ENCODE peak calls at places on chromosomes 6 and 20, in ten cellular contexts. Z, F, Y, R, T, I, S, V, P and E are unnamed samples.

GRCh38 chr20:15842872-15843271 is 730.4 kb downstream of the KIF16B start:
- DNase-seq in S (no peak), Z (no peak), I (no peak), V (no peak), R (no peak), T (no peak), F (no peak), Y (peak; percentile 20), P (no peak), E (no peak)

GRCh38 chr6:108341312-108341711 is 46.5 kb downstream of the AFG1L start:
- DNase-seq in Y (no peak), Z (no peak), I (no peak), R (no peak), S (no peak), P (no peak), V (no peak), T (no peak), F (no peak), E (no peak)

GRCh38 chr20:52684911-52685310 is 287.2 kb upstream of the TSHZ2 start:
- DNase-seq in S (peak; percentile 47), Z (no peak), F (peak; percentile 0), T (no peak), Y (no peak), V (no peak), P (no peak), I (no peak), R (no peak), E (no peak)

GRCh38 chr6:107665386-107665785 is 158.7 kb downstream of the SCML4 start:
- DNase-seq in S (peak; percentile 69), Z (no peak), T (no peak), F (peak; percentile 44), P (no peak), V (no peak), I (no peak), R (no peak), Y (peak; percentile 43), E (no peak)

GRCh38 chr20:30376767-30377658 is 880.5 kb upstream of the DEFB115 start:
- DNase-seq in Y (peak; percentile 69), Z (peak; percentile 90), T (peak; percentile 94), P (peak; percentile 88), V (peak; percentile 71), S (peak; percentile 87), F (peak; percentile 72), I (peak; percentile 88), R (peak; percentile 87), E (peak; percentile 73)

GRCh38 chr20:48180637-48181036 is 395.4 kb upstream of the SULF2 start:
- DNase-seq in F (no peak), V (no peak), P (peak; percentile 23), R (no peak), S (no peak), Z (no peak), Y (no peak), I (no peak), T (no peak), E (no peak)

GRCh38 chr6:86016567-86016966 is 373.9 kb upstream of the SYNCRIP start:
- DNase-seq in T (no peak), P (no peak), R (no peak), Y (no peak), I (no peak), F (no peak), V (no peak), S (no peak), Z (no peak), E (no peak)

GRCh38 chr6:35392111-35392702 is 49.8 kb downstream of the PPARD start:
- DNase-seq in V (no peak), S (no peak), I (peak; percentile 28), F (no peak), Y (peak; percentile 96), P (no peak), T (no peak), R (no peak), Z (peak; percentile 84), E (peak; percentile 91)

GRCh38 chr6:22295145-22295544 is 1.7 kb downstream of the PRL start:
- DNase-seq in Z (no peak), P (no peak), F (no peak), S (no peak), T (no peak), Y (no peak), V (no peak), R (peak; percentile 16), I (no peak), E (no peak)

GRCh38 chr6:1388927-1389790 is at the start of gene FOXF2:
- DNase-seq in S (peak; percentile 77), P (peak; percentile 16), I (no peak), F (no peak), T (no peak), Y (no peak), Z (no peak), R (no peak), V (peak; percentile 68), E (no peak)

GRCh38 chr20:47660983-47661711 is 124.1 kb downstream of the SULF2 start:
- DNase-seq in I (no peak), R (no peak), T (no peak), P (no peak), S (no peak), V (no peak), Z (no peak), Y (no peak), F (no peak), E (no peak)

GRCh38 chr6:52186480-52186879 is 305 bp downstream of the IL17A start:
- DNase-seq in F (no peak), S (no peak), R (no peak), V (no peak), P (no peak), Z (no peak), T (no peak), Y (no peak), I (no peak), E (no peak)

GRCh38 chr6:156698239-156699016 is 78.8 kb upstream of the ARID1B start:
- DNase-seq in F (no peak), I (no peak), R (no peak), Y (no peak), V (no peak), Z (no peak), P (no peak), S (no peak), T (no peak), E (peak; percentile 45)

GRCh38 chr20:48040491-48040890 is 255.2 kb upstream of the SULF2 start:
- DNase-seq in T (no peak), I (no peak), F (no peak), V (no peak), Y (no peak), Z (no peak), R (no peak), S (no peak), P (no peak), E (no peak)

GRCh38 chr6:41626917-41627316 is 11.4 kb upstream of the MDFI start:
- DNase-seq in R (no peak), Y (peak; percentile 98), I (no peak), F (no peak), Z (peak; percentile 12), T (no peak), V (no peak), S (no peak), P (no peak), E (no peak)

DNA sequence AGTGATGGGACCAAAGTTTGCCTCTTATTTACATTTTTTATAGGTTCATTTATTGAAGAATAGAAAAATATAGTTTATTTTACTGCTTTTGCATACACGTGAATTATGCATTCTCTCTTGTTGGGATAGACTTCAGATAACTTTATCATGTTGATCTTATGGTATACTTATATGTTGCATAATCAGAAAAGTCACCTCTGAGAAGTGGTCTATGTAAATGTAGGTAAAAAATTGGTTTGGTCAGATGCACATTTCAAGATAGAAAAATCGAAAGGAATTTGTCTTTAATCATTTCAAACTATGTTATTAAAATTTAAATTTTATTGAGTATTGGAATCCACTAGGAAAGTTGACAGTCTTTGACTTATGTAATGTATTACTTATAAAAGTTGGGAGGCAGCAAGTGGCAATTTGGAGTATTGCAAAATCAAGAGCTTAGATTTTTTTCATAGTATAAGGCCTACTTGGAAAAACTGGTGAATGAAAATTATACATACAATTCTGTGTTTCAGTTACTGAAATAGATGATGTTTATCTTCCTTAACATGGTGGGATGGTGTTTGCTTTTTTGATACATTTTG is 2.4 kb downstream of the PHF3 start:
- DNase-seq in I (no peak), P (no peak), R (no peak), Y (no peak), F (no peak), T (no peak), Z (no peak), V (no peak), S (peak; percentile 40), E (no peak)
- H3K4me3 ChIP-seq in I (peak overlapping the region; percentile 91), P (peak overlapping the region; percentile 95), R (peak overlapping the region; percentile 96), Y (no peak overlapping the region), F (peak overlapping the region; percentile 87), T (no peak overlapping the region), Z (peak overlapping the region; percentile 87), V (peak overlapping the region; percentile 96), S (peak overlapping the region; percentile 80), E (no peak overlapping the region)

DNA sequence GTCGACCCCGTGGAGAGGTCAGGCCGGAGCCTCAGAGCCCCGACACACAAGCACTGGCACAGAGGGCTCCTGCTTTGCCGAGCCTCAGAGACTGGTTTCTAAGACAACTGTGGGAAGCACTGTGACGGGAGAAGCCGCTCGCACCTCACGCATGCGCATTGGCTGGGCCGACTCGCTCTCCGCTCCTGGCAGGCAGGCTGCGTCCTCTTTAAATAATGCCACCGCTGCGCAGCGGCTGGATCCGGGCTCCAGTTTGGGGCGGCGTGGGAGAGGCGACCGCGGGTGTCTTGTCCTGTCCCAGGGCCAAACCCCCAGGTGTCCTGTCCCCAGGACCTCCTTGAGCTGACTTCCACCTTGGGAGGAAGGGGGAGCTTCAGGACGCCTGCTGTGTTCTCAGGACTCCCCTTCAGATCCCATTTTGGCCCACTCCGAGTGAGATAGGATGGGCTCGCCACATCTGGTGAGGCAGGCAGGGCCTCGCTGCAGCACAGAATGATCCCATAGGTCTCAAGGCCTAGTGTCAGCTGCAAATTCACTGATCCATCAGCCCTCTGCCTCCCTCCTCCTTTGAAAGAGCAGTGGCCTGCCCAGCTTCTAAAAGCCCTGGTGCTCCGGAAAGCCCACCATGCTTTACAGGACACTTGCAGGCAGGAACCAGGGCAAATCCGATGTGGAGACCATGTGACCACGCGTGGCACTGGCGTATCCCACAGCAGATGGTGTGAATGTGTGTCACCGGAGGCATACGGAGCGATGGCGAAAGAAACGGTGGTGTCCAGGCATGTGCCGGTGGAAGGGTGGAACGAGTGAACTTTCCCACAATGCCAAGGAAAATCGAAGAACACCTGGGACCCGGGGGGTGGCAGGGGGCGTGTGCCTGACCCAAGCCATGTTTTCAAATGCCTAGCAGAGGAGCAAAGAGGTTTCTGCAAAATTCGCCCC is 169.3 kb upstream of the ZNF337 start:
- DNase-seq in I (peak; percentile 81), Z (peak; percentile 83), S (peak; percentile 85), P (peak; percentile 82), Y (peak; percentile 52), T (peak; percentile 73), F (peak; percentile 66), R (peak; percentile 83), V (peak; percentile 54), E (peak; percentile 69)
- H3K4me3 ChIP-seq in I (peak overlapping the region; percentile 57), Z (peak overlapping the region; percentile 46), S (peak overlapping the region; percentile 80), P (peak overlapping the region; percentile 30), Y (peak overlapping the region; percentile 25), T (peak overlapping the region; percentile 34), F (no peak overlapping the region), R (peak overlapping the region; percentile 43), V (peak overlapping the region; percentile 45), E (no peak overlapping the region)

GRCh38 chr6:138572200-138572875 is 73.0 kb upstream of the NHSL1 start:
- DNase-seq in R (no peak), T (no peak), F (peak; percentile 83), Y (peak; percentile 83), V (peak; percentile 79), I (peak; percentile 20), Z (peak; percentile 80), P (no peak), S (peak; percentile 85), E (peak; percentile 81)
- H3K4me3 ChIP-seq in R (no peak overlapping the region), T (no peak overlapping the region), F (peak overlapping the region; percentile 59), Y (peak overlapping the region; percentile 9), V (peak overlapping the region; percentile 45), I (no peak overlapping the region), Z (peak overlapping the region; percentile 44), P (no peak overlapping the region), S (peak overlapping the region; percentile 75), E (no peak overlapping the region)

GRCh38 chr20:44850272-44850671 is 35.2 kb upstream of the YWHAB start:
- DNase-seq in F (no peak), S (no peak), I (no peak), R (no peak), V (no peak), Y (no peak), T (no peak), P (no peak), Z (no peak), E (peak; percentile 48)
- H3K4me3 ChIP-seq in F (no peak overlapping the region), S (no peak overlapping the region), I (no peak overlapping the region), R (no peak overlapping the region), V (no peak overlapping the region), Y (no peak overlapping the region), T (no peak overlapping the region), P (no peak overlapping the region), Z (no peak overlapping the region), E (no peak overlapping the region)